ENCODE peak calls at places on chromosomes 3 and 15, in nine cellular contexts. X, E, Q, G, C, H, L, W and K are unnamed samples.

GRCh38 chr3:89622063-89622700 is 514.8 kb downstream of the EPHA3 start:
- DNase-seq in W (no peak), H (no peak), X (no peak), E (no peak), Q (no peak), G (no peak), C (no peak), L (no peak), K (no peak)

GRCh38 chr3:61172684-61173083 is 78.6 kb downstream of the FHIT start:
- DNase-seq in L (no peak), Q (no peak), E (no peak), X (no peak), H (no peak), C (no peak), G (peak), W (no peak), K (no peak)

GRCh38 chr3:42780892-42781700 is 8.0 kb upstream of the CCDC13 start:
- DNase-seq in H (no peak), W (no peak), X (peak), C (no peak), L (peak), G (no peak), E (no peak), Q (no peak), K (peak)

GRCh38 chr15:81886586-81886985 is 159.2 kb downstream of the MEX3B start:
- DNase-seq in W (no peak), G (no peak), L (peak), H (no peak), E (no peak), X (no peak), Q (no peak), C (no peak), K (peak)

GRCh38 chr15:88649286-88649733 is 10.5 kb downstream of the ISG20 start:
- DNase-seq in E (no peak), Q (peak), L (peak), C (no peak), X (peak), W (no peak), H (no peak), G (no peak), K (peak)

GRCh38 chr3:61638721-61639120 is 77.3 kb downstream of the PTPRG start:
- DNase-seq in G (no peak), C (no peak), L (peak), Q (no peak), X (no peak), E (no peak), W (no peak), H (no peak), K (no peak)

GRCh38 chr15:95609096-95609495 is 721.4 kb upstream of the NR2F2 start:
- DNase-seq in C (no peak), L (peak), G (no peak), H (no peak), W (no peak), Q (no peak), E (no peak), X (no peak), K (no peak)

GRCh38 chr3:55180936-55181535 is 253.2 kb upstream of the LRTM1 start:
- DNase-seq in H (no peak), E (no peak), L (no peak), W (no peak), X (peak), C (no peak), G (peak), Q (no peak), K (peak)

GRCh38 chr3:50616003-50616769 is 765 bp upstream of the MAPKAPK3 start:
- DNase-seq in Q (peak), W (no peak), L (peak), C (peak), G (peak), E (peak), X (peak), H (peak), K (peak)

GRCh38 chr3:123884258-123884831 is at the start of gene MYLK:
- DNase-seq in W (no peak), X (peak), C (peak), Q (peak), L (peak), G (peak), H (peak), E (peak), K (peak)

GRCh38 chr3:61683409-61684261 is 122.3 kb downstream of the PTPRG start:
- DNase-seq in E (no peak), L (no peak), C (no peak), W (no peak), H (no peak), Q (no peak), G (no peak), X (no peak), K (no peak)

GRCh38 chr15:34616613-34617012 is 33.2 kb upstream of the GOLGA8B start:
- DNase-seq in G (no peak), Q (no peak), H (no peak), W (no peak), C (no peak), E (no peak), L (peak), X (peak), K (peak)

GRCh38 chr3:128714887-128715496 is 11.0 kb upstream of the RAB7A start:
- DNase-seq in W (no peak), E (no peak), L (no peak), C (no peak), Q (no peak), H (no peak), X (no peak), G (no peak), K (no peak)

GRCh38 chr3:71924721-71925120 is 139.8 kb upstream of the PROK2 start:
- DNase-seq in W (no peak), Q (no peak), H (no peak), E (no peak), L (no peak), C (no peak), X (no peak), G (no peak), K (no peak)

GRCh38 chr3:10023587-10024310 is 2.5 kb upstream of the FANCD2 start:
- DNase-seq in G (no peak), L (peak), X (no peak), C (no peak), E (no peak), H (no peak), W (no peak), Q (no peak), K (peak)

GRCh38 chr15:58401991-58402649 is 29.7 kb upstream of the LIPC start:
- DNase-seq in L (no peak), X (no peak), H (peak), C (no peak), Q (no peak), E (no peak), W (no peak), G (no peak), K (peak)

GRCh38 chr3:145889730-145890129 is 271.3 kb downstream of the PLOD2 start:
- DNase-seq in X (no peak), C (no peak), H (no peak), E (no peak), G (peak), Q (no peak), W (no peak), L (no peak), K (no peak)

GRCh38 chr15:51191072-51191665 is 96.5 kb upstream of the TNFAIP8L3 start:
- DNase-seq in W (no peak), C (no peak), E (peak), H (no peak), Q (no peak), L (no peak), X (no peak), G (no peak), K (no peak)

GRCh38 chr15:81752149-81752942 is 293.5 kb downstream of the MEX3B start:
- DNase-seq in Q (peak), C (peak), E (peak), W (no peak), L (peak), H (peak), X (peak), G (peak), K (peak)

GRCh38 chr3:196990654-196991053 is 22.0 kb upstream of the PIGZ start:
- DNase-seq in E (no peak), H (no peak), W (no peak), G (peak), X (no peak), Q (no peak), L (no peak), C (peak), K (no peak)

DNA sequence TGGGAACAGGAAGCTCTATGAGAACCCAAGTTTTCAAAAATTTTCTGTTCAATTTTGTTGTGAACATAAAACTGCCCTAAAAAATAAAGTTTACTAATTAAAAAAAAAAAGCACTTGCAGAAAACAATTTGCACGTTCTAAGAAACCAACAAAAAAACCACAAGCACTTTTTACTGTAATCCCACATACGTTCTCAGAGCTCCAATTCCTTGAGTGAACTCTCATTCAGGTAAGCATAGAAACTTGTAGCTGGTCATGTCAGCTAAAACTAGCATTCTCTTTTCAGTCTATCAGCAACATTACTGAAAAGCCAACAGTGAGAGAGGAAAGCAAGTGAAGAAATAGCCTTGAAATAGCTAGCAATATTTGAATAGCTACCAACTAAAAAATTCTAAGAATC is 11.5 kb upstream of the TMF1 start:
- DNase-seq in E (no peak), C (no peak), W (no peak), G (no peak), L (no peak), Q (no peak), H (no peak), X (no peak), K (no peak)
- H3K27ac ChIP-seq in E (no peak), C (no peak), W (no peak), G (no peak), L (no peak), Q (no peak), H (no peak), X (no peak), K (no peak)

GRCh38 chr3:106860182-106860581 is 517.1 kb upstream of the CCDC54 start:
- DNase-seq in X (no peak), W (no peak), E (no peak), C (no peak), L (peak), H (no peak), G (no peak), Q (no peak), K (peak)

DNA sequence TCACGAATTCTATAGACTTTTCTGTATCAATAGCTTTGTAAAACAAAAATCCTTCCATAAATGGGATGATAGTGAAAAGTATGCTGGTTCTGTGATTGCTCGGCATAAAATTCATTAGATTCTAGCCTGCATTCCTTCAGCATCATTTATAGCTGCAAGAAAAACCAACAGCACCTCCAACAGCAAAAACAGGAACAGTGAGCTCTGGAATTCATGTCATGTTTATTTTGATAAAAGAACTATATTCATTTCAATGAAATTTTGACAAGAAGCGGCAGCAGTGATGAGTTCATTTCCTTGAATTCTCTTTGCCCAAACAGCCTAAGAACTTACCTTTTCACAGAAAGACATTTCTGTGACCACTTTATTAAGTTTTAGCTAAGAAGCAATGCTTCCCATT is 515.2 kb upstream of the CCDC54 start:
- DNase-seq in X (peak), E (no peak), C (no peak), G (no peak), W (no peak), L (peak), H (no peak), Q (no peak), K (no peak)
- TF ChIP-seq CTCF in X (peak), E (no peak), C (no peak), G (no peak), W (no peak), L (peak), H (no peak), Q (peak), K (no peak)

GRCh38 chr3:53495518-53496501 is 1.4 kb downstream of the CACNA1D start:
- DNase-seq in Q (peak), X (no peak), G (peak), C (peak), E (no peak), W (no peak), H (no peak), L (no peak), K (peak)

GRCh38 chr3:53493997-53494791 is at the start of gene CACNA1D:
- DNase-seq in H (no peak), L (no peak), C (peak), E (peak), Q (no peak), X (peak), G (peak), W (no peak), K (peak)

GRCh38 chr3:53495091-53495517 is 693 bp downstream of the CACNA1D start:
- DNase-seq in L (no peak), W (no peak), C (peak), Q (no peak), G (peak), H (no peak), E (peak), X (no peak), K (no peak)

GRCh38 chr3:53491276-53491675 is 3.1 kb upstream of the CACNA1D start:
- DNase-seq in C (no peak), L (no peak), H (no peak), G (no peak), W (no peak), X (no peak), Q (no peak), E (no peak), K (no peak)

GRCh38 chr3:53493618-53493996 is 804 bp upstream of the CACNA1D start:
- DNase-seq in W (no peak), L (no peak), G (no peak), Q (no peak), E (no peak), H (no peak), C (no peak), X (no peak), K (no peak)
- H3K27ac ChIP-seq in W (no peak), L (no peak), G (no peak), Q (no peak), E (no peak), H (peak), C (peak), X (no peak), K (no peak)

GRCh38 chr3:13407475-13407874 is 12.6 kb downstream of the NUP210 start:
- DNase-seq in G (no peak), H (no peak), E (no peak), Q (no peak), C (no peak), X (no peak), W (no peak), L (no peak), K (no peak)
- TF ChIP-seq CTCF in G (no peak), H (no peak), E (no peak), Q (no peak), C (no peak), X (no peak), W (no peak), L (no peak), K (no peak)

DNA sequence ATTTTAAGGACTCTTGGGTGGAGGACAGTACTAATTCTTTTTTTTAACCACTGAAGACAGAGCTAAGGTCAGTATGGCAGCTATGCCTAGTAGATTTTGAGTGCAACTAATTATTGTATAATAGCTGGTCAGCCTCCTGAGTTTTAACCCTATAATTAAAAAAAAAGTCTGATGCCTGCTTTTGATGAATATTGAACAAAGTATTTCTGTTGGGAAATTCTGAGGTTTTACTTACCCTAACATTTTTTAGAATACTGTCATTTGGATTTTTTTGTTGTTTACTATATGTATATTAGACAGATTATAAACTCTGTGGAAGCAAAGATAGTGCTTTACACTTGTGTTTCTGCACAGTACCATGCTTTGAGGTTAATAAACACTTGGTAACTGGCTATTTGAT is 20.8 kb downstream of the TCF12 start:
- DNase-seq in X (no peak), Q (no peak), H (no peak), C (no peak), E (no peak), W (no peak), G (no peak), L (peak), K (no peak)
- H3K27ac ChIP-seq in X (no peak), Q (no peak), H (no peak), C (no peak), E (no peak), W (no peak), G (no peak), L (no peak), K (no peak)

DNA sequence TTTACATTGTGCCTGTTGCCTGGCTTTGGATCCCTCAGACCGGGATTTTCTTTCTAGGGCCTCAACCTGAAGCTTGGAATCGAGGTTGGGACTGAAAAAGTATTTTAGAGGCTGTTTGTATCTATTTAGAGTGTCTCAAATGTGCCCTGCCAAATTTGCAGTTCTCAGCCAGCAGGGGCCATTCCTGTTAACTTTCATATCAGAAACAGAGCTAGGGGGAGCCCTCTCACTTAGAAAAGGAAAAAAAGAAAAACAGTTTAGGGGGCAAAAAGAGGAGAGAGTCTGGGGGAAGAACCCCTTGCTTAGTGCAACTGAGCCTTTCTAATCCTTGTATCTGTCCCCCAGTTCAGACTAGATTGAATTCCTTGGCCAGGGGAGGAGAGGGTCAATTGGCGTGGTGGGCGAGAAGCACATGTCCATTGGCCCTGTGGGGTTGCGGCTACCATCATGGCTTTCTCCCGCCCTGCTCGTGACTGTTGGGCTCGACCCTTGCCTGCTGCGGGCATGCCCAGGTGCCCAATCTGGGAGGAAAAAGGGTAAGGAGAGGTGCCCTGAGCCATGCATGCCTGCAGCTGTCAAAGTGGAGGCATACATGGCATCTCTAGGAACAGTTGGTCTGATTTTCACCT is 101.6 kb downstream of the CFAP44 start:
- DNase-seq in L (no peak), E (no peak), H (no peak), X (peak), W (no peak), C (no peak), G (peak), Q (no peak), K (no peak)
- TF ChIP-seq CTCF in L (peak), E (no peak), H (no peak), X (peak), W (no peak), C (no peak), G (peak), Q (no peak), K (no peak)